ENCODE peak calls at places on chromosomes 1 and 21, in ten cellular contexts. N is endothelial cell; W is breast epithelium; U is CD8-positive, alpha-beta T cell; V is mucosa of descending colon; I is foreskin fibroblast; J is kidney epithelial cell; F is right atrium auricular region; Y is upper lobe of left lung; E is astrocyte of the spinal cord. Q is an unnamed sample.

GRCh38 chr1:54885863-54886723 is 902 bp downstream of the DHCR24 start:
- DNase-seq in N (peak), W (no peak), U (no peak), V (peak), I (peak), J (no peak), F (no peak), Y (peak), E (no peak), Q (peak)

GRCh38 chr21:42578761-42579415 is 65.2 kb downstream of the SLC37A1 start:
- DNase-seq in N (no peak), W (no peak), U (no peak), V (peak), I (no peak), J (no peak), F (no peak), Y (peak), E (no peak), Q (peak)

GRCh38 chr1:223860051-223860559 is 14.4 kb upstream of the TP53BP2 start:
- DNase-seq in N (no peak), W (no peak), U (no peak), V (no peak), I (no peak), J (no peak), F (no peak), Y (no peak), E (no peak), Q (no peak)

GRCh38 chr21:41098076-41098475 is 69.9 kb upstream of the BACE2 start:
- DNase-seq in N (no peak), W (no peak), U (no peak), V (no peak), I (no peak), J (no peak), F (no peak), Y (no peak), E (no peak), Q (no peak)

GRCh38 chr1:43285269-43285986 is at the start of gene C1orf210:
- DNase-seq in N (no peak), W (peak), U (no peak), V (peak), I (no peak), J (no peak), F (no peak), Y (peak), E (no peak), Q (no peak)

GRCh38 chr1:18946550-18947381 is 9.7 kb downstream of the IFFO2 start:
- DNase-seq in N (no peak), W (no peak), U (no peak), V (no peak), I (peak), J (no peak), F (no peak), Y (no peak), E (no peak), Q (no peak)

GRCh38 chr1:227131193-227131592 is 187.1 kb downstream of the CDC42BPA start:
- DNase-seq in N (no peak), W (no peak), U (no peak), V (no peak), I (peak), J (no peak), F (no peak), Y (no peak), E (peak), Q (no peak)

GRCh38 chr1:223645903-223646302 is 19.6 kb downstream of the CAPN8 start:
- DNase-seq in N (no peak), W (no peak), U (no peak), V (peak), I (peak), J (no peak), F (no peak), Y (no peak), E (no peak), Q (no peak)

GRCh38 chr21:26717146-26717739 is 128.0 kb downstream of the ADAMTS1 start:
- DNase-seq in N (no peak), W (no peak), U (no peak), V (no peak), I (peak), J (no peak), F (no peak), Y (no peak), E (peak), Q (no peak)

GRCh38 chr1:100359139-100359538 is 6.8 kb downstream of the CDC14A start:
- DNase-seq in N (no peak), W (no peak), U (no peak), V (no peak), I (no peak), J (no peak), F (no peak), Y (peak), E (no peak), Q (no peak)

GRCh38 chr21:15754640-15755039 is 24.9 kb downstream of the USP25 start:
- DNase-seq in N (no peak), W (no peak), U (no peak), V (no peak), I (no peak), J (peak), F (no peak), Y (no peak), E (peak), Q (no peak)

GRCh38 chr1:3695326-3696217 is 43.3 kb downstream of the TP73 start:
- DNase-seq in N (peak), W (no peak), U (no peak), V (peak), I (peak), J (no peak), F (no peak), Y (no peak), E (no peak), Q (peak)

GRCh38 chr1:11845641-11846335 is 1.8 kb downstream of the NPPA start:
- DNase-seq in N (no peak), W (no peak), U (no peak), V (no peak), I (peak), J (no peak), F (no peak), Y (no peak), E (peak), Q (peak)

GRCh38 chr1:228175316-228176023 is 9.9 kb downstream of the IBA57 start:
- DNase-seq in N (no peak), W (no peak), U (no peak), V (no peak), I (no peak), J (no peak), F (no peak), Y (no peak), E (no peak), Q (no peak)

GRCh38 chr1:236064674-236065508 is at the start of gene NID1:
- DNase-seq in N (peak), W (peak), U (no peak), V (peak), I (peak), J (no peak), F (peak), Y (peak), E (peak), Q (peak)

GRCh38 chr1:197304626-197305200 is 36.7 kb downstream of the CRB1 start:
- DNase-seq in N (no peak), W (no peak), U (no peak), V (no peak), I (no peak), J (no peak), F (no peak), Y (no peak), E (peak), Q (no peak)

GRCh38 chr1:186473047-186473446 is 12.1 kb upstream of the PDC start:
- DNase-seq in N (no peak), W (no peak), U (no peak), V (no peak), I (no peak), J (no peak), F (no peak), Y (no peak), E (no peak), Q (no peak)

GRCh38 chr1:174358344-174358743 is 89.4 kb upstream of the GPR52 start:
- DNase-seq in N (no peak), W (no peak), U (no peak), V (no peak), I (no peak), J (no peak), F (no peak), Y (no peak), E (peak), Q (no peak)

GRCh38 chr1:8374356-8374755 is 56.4 kb downstream of the SLC45A1 start:
- DNase-seq in N (no peak), W (no peak), U (no peak), V (no peak), I (no peak), J (no peak), F (no peak), Y (no peak), E (no peak), Q (no peak)

GRCh38 chr1:160429125-160429551 is 28.8 kb downstream of the VANGL2 start:
- DNase-seq in N (no peak), W (no peak), U (no peak), V (no peak), I (no peak), J (no peak), F (no peak), Y (no peak), E (no peak), Q (no peak)

GRCh38 chr1:9787702-9788101 is 36.1 kb downstream of the CLSTN1 start:
- DNase-seq in N (no peak), W (no peak), U (peak), V (no peak), I (no peak), J (no peak), F (no peak), Y (no peak), E (no peak), Q (no peak)

GRCh38 chr1:79128726-79129125 is 122.2 kb upstream of the ADGRL4 start:
- DNase-seq in N (no peak), W (no peak), U (no peak), V (no peak), I (peak), J (peak), F (no peak), Y (no peak), E (peak), Q (no peak)

GRCh38 chr21:14361958-14362357 is 21.0 kb downstream of the HSPA13 start:
- DNase-seq in N (no peak), W (no peak), U (no peak), V (no peak), I (no peak), J (peak), F (no peak), Y (no peak), E (peak), Q (no peak)

GRCh38 chr21:28899744-28900143 is 92.9 kb downstream of the LTN1 start:
- DNase-seq in N (no peak), W (no peak), U (no peak), V (no peak), I (peak), J (no peak), F (no peak), Y (no peak), E (no peak), Q (no peak)

GRCh38 chr1:231165371-231165770 is 3.5 kb downstream of the TRIM67 start:
- DNase-seq in N (no peak), W (no peak), U (no peak), V (no peak), I (peak), J (no peak), F (no peak), Y (no peak), E (peak), Q (no peak)

GRCh38 chr1:115118086-115118485 is 28.8 kb upstream of the TSPAN2 start:
- DNase-seq in N (no peak), W (peak), U (no peak), V (no peak), I (no peak), J (no peak), F (no peak), Y (no peak), E (no peak), Q (no peak)

GRCh38 chr1:183331095-183331742 is 87.0 kb downstream of the NMNAT2 start:
- DNase-seq in N (no peak), W (no peak), U (no peak), V (no peak), I (no peak), J (no peak), F (no peak), Y (no peak), E (no peak), Q (peak)

GRCh38 chr1:89598450-89599331 is 34.2 kb upstream of the LRRC8C start:
- DNase-seq in N (peak), W (no peak), U (no peak), V (no peak), I (peak), J (no peak), F (no peak), Y (no peak), E (peak), Q (no peak)

GRCh38 chr1:16018308-16018707 is 465 bp upstream of the HSPB7 start:
- DNase-seq in N (no peak), W (no peak), U (no peak), V (no peak), I (no peak), J (no peak), F (no peak), Y (no peak), E (no peak), Q (no peak)

GRCh38 chr1:228268891-228269285 is 61.0 kb downstream of the OBSCN start:
- DNase-seq in N (peak), W (no peak), U (no peak), V (no peak), I (no peak), J (no peak), F (no peak), Y (no peak), E (no peak), Q (no peak)

GRCh38 chr21:45607021-45607921 is 36.3 kb upstream of the PCBP3 start:
- DNase-seq in N (no peak), W (no peak), U (no peak), V (no peak), I (no peak), J (peak), F (no peak), Y (peak), E (peak), Q (no peak)

GRCh38 chr1:230877139-230877923 is 9.0 kb upstream of the C1orf198 start:
- DNase-seq in N (no peak), W (no peak), U (no peak), V (no peak), I (peak), J (no peak), F (no peak), Y (no peak), E (peak), Q (no peak)

GRCh38 chr1:114208659-114209215 is 55.1 kb upstream of the SYT6 start:
- DNase-seq in N (no peak), W (no peak), U (no peak), V (no peak), I (peak), J (no peak), F (no peak), Y (no peak), E (no peak), Q (no peak)

GRCh38 chr1:154534263-154534844 is 24.1 kb downstream of the UBE2Q1 start:
- DNase-seq in N (peak), W (no peak), U (no peak), V (peak), I (peak), J (no peak), F (no peak), Y (no peak), E (no peak), Q (peak)

GRCh38 chr1:33670567-33670966 is 193.3 kb upstream of the HMGB4 start:
- DNase-seq in N (no peak), W (no peak), U (no peak), V (no peak), I (no peak), J (no peak), F (no peak), Y (no peak), E (no peak), Q (no peak)

GRCh38 chr1:47991698-47992097 is 5.5 kb downstream of the TRABD2B start:
- DNase-seq in N (no peak), W (no peak), U (no peak), V (no peak), I (peak), J (no peak), F (no peak), Y (no peak), E (no peak), Q (no peak)

GRCh38 chr1:145994391-145995120 is 1.8 kb downstream of the TXNIP start:
- DNase-seq in N (no peak), W (no peak), U (no peak), V (peak), I (no peak), J (no peak), F (no peak), Y (no peak), E (no peak), Q (no peak)

GRCh38 chr1:16181887-16182719 is 26.2 kb upstream of the EPHA2 start:
- DNase-seq in N (peak), W (peak), U (no peak), V (peak), I (peak), J (peak), F (peak), Y (peak), E (peak), Q (no peak)

GRCh38 chr1:197967066-197967465 is 49.9 kb downstream of the LHX9 start:
- DNase-seq in N (no peak), W (no peak), U (no peak), V (no peak), I (no peak), J (no peak), F (no peak), Y (no peak), E (no peak), Q (no peak)

GRCh38 chr1:218499021-218499691 is 154.0 kb downstream of the TGFB2 start:
- DNase-seq in N (no peak), W (no peak), U (no peak), V (no peak), I (peak), J (peak), F (no peak), Y (no peak), E (peak), Q (no peak)

GRCh38 chr1:34884536-34884935 is 25.0 kb upstream of the SMIM12 start:
- DNase-seq in N (no peak), W (no peak), U (no peak), V (no peak), I (no peak), J (no peak), F (no peak), Y (no peak), E (no peak), Q (no peak)

GRCh38 chr1:34885405-34886247 is 26.1 kb upstream of the SMIM12 start:
- DNase-seq in N (peak), W (no peak), U (no peak), V (peak), I (peak), J (no peak), F (no peak), Y (peak), E (peak), Q (peak)

GRCh38 chr1:34889705-34890104 is 30.2 kb upstream of the SMIM12 start:
- DNase-seq in N (no peak), W (no peak), U (no peak), V (no peak), I (no peak), J (no peak), F (no peak), Y (no peak), E (no peak), Q (no peak)

GRCh38 chr1:34887593-34887992 is 28.0 kb upstream of the SMIM12 start:
- DNase-seq in N (no peak), W (no peak), U (no peak), V (no peak), I (no peak), J (no peak), F (no peak), Y (no peak), E (no peak), Q (no peak)

GRCh38 chr1:34884961-34885360 is 25.4 kb upstream of the SMIM12 start:
- DNase-seq in N (no peak), W (no peak), U (no peak), V (no peak), I (no peak), J (no peak), F (no peak), Y (no peak), E (no peak), Q (peak)
- TF ChIP-seq CTCF in N (peak), W (no peak), U (no peak), V (no peak), I (no peak), J (no peak), F (no peak), Y (no peak), E (no peak), Q (no peak)

GRCh38 chr1:20483833-20484525 is 2.0 kb downstream of the CAMK2N1 start:
- DNase-seq in N (peak), W (no peak), U (no peak), V (peak), I (peak), J (no peak), F (no peak), Y (no peak), E (peak), Q (peak)
- TF ChIP-seq CTCF in N (no peak), W (no peak), U (no peak), V (no peak), I (peak), J (no peak), F (no peak), Y (no peak), E (peak), Q (no peak)

GRCh38 chr1:25486602-25487001 is 55.9 kb downstream of the MACO1 start:
- DNase-seq in N (no peak), W (no peak), U (no peak), V (no peak), I (peak), J (no peak), F (no peak), Y (no peak), E (no peak), Q (no peak)
- TF ChIP-seq CTCF in N (no peak), W (no peak), U (no peak), V (no peak), I (peak), J (no peak), F (no peak), Y (no peak), E (peak), Q (no peak)

GRCh38 chr1:181497870-181498269 is 14.6 kb downstream of the CACNA1E start:
- DNase-seq in N (no peak), W (no peak), U (no peak), V (no peak), I (no peak), J (no peak), F (no peak), Y (no peak), E (no peak), Q (no peak)
- TF ChIP-seq CTCF in N (no peak), W (no peak), U (no peak), V (no peak), I (no peak), J (no peak), F (no peak), Y (no peak), E (no peak), Q (no peak)

DNA sequence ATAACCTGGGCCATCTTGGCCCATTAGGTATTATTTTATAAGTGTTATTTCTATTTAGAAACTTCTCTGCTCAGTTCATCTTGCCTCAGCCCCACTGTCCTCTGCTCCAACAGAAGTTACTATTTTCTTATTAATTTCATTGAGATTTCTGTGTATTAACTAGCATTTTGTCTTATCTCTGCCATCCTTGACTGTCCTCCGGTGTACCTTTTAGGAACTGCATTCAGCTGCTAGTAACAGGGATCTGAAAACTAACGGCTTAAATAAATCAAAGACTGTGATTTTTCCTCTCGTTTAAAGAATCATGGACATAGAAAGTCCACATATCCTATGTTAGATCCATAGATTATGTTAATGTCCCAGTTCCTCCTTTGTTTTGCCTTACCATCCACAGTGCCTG is 382.5 kb downstream of the MATN1 start:
- DNase-seq in N (no peak), W (no peak), U (no peak), V (no peak), I (no peak), J (no peak), F (no peak), Y (no peak), E (no peak), Q (no peak)
- TF ChIP-seq CTCF in N (no peak), W (no peak), U (no peak), V (no peak), I (no peak), J (peak), F (no peak), Y (no peak), E (no peak), Q (no peak)

GRCh38 chr21:30395731-30396130 is at the start of gene KRTAP13-1:
- DNase-seq in N (no peak), W (no peak), U (no peak), V (no peak), I (no peak), J (no peak), F (no peak), Y (no peak), E (no peak), Q (no peak)

DNA sequence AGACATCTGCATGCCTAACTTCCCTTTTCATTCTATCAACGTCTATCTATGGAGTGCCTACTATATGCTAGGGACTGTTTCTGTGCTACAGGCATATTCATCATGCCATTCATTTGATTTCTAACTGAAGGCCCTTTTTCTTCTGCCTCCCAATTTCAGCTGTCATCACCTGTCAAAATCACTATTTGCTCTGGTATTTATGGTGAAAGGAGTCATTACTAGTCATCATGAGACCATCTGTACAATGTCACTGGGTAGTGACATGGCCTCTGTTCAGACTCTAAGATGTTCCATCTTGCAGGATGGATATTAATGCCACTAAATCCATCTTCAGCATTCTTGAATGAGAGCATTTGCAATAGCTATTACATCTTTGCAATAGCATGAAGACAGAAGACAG is 4.2 kb upstream of the KRTAP13-1 start:
- DNase-seq in N (no peak), W (no peak), U (no peak), V (no peak), I (no peak), J (no peak), F (no peak), Y (no peak), E (no peak), Q (no peak)
- TF ChIP-seq CTCF in N (no peak), W (no peak), U (no peak), V (no peak), I (no peak), J (no peak), F (no peak), Y (no peak), E (no peak), Q (no peak)

GRCh38 chr1:205703072-205703471 is 22.8 kb upstream of the SLC45A3 start:
- DNase-seq in N (no peak), W (no peak), U (no peak), V (no peak), I (no peak), J (no peak), F (no peak), Y (no peak), E (no peak), Q (no peak)

GRCh38 chr1:205701405-205701804 is 21.1 kb upstream of the SLC45A3 start:
- DNase-seq in N (no peak), W (no peak), U (no peak), V (no peak), I (no peak), J (no peak), F (no peak), Y (no peak), E (no peak), Q (no peak)

GRCh38 chr1:205706601-205707502 is 26.5 kb upstream of the SLC45A3 start:
- DNase-seq in N (no peak), W (no peak), U (no peak), V (no peak), I (no peak), J (no peak), F (no peak), Y (no peak), E (no peak), Q (no peak)

GRCh38 chr1:205701891-205702290 is 21.6 kb upstream of the SLC45A3 start:
- DNase-seq in N (no peak), W (no peak), U (no peak), V (no peak), I (no peak), J (no peak), F (no peak), Y (no peak), E (no peak), Q (no peak)

GRCh38 chr1:205704891-205705290 is 24.6 kb upstream of the SLC45A3 start:
- DNase-seq in N (no peak), W (no peak), U (no peak), V (no peak), I (no peak), J (no peak), F (no peak), Y (no peak), E (no peak), Q (no peak)
- TF ChIP-seq CTCF in N (no peak), W (no peak), U (no peak), V (no peak), I (no peak), J (no peak), F (no peak), Y (no peak), E (no peak), Q (no peak)

Q was measured in glutamatergic neuron.